ENCODE peak calls at places on chromosomes 11 and 22, in four cellular contexts. U, O, I and V are unnamed samples.

GRCh38 chr11:69427337-69427736 is 54.1 kb upstream of the LINC01488 start:
- DNase-seq in U (no peak), O (no peak), I (no peak), V (no peak)

GRCh38 chr11:1762537-1763302 is 1.0 kb downstream of the CTSD start:
- DNase-seq in U (peak; percentile 39), O (no peak), I (no peak), V (no peak)

GRCh38 chr11:2737876-2738275 is 38.1 kb upstream of the KCNQ1OT1 start:
- DNase-seq in U (no peak), O (no peak), I (no peak), V (no peak)

GRCh38 chr22:21020802-21021429 is 6.0 kb downstream of the P2RX6 start:
- DNase-seq in U (peak; percentile 60), O (no peak), I (peak; percentile 58), V (peak; percentile 82)

GRCh38 chr22:20267441-20268288 is 453 bp downstream of the RTN4R start:
- DNase-seq in U (no peak), O (no peak), I (no peak), V (no peak)

GRCh38 chr11:9752091-9752490 is 88.2 kb downstream of the SWAP70 start:
- DNase-seq in U (no peak), O (no peak), I (no peak), V (no peak)

GRCh38 chr11:132238331-132238730 is 867.9 kb downstream of the NTM start:
- DNase-seq in U (no peak), O (no peak), I (no peak), V (no peak)

GRCh38 chr11:70536051-70536877 is 137.9 kb downstream of the CTTN start:
- DNase-seq in U (no peak), O (no peak), I (no peak), V (no peak)

GRCh38 chr22:17359501-17359900 is 9.8 kb upstream of the CECR2 start:
- DNase-seq in U (no peak), O (no peak), I (no peak), V (no peak)

GRCh38 chr22:22945195-22945594 is 57.6 kb downstream of the IGLL5 start:
- DNase-seq in U (no peak), O (peak; percentile 10), I (no peak), V (no peak)

GRCh38 chr11:61666684-61667297 is 13.4 kb upstream of the DAGLA start:
- DNase-seq in U (no peak), O (no peak), I (no peak), V (no peak)

GRCh38 chr11:60993611-60994010 is 22.1 kb downstream of the CD6 start:
- DNase-seq in U (no peak), O (no peak), I (no peak), V (no peak)

GRCh38 chr11:44680982-44681597 is 45.7 kb upstream of the TSPAN18 start:
- DNase-seq in U (no peak), O (no peak), I (no peak), V (no peak)

GRCh38 chr11:73553266-73553665 is 44.6 kb downstream of the FAM168A start:
- DNase-seq in U (no peak), O (no peak), I (no peak), V (peak; percentile 41)

GRCh38 chr11:20933086-20933485 is 263.7 kb downstream of the NELL1 start:
- DNase-seq in U (no peak), O (no peak), I (no peak), V (no peak)

GRCh38 chr11:134656861-134657540 is 245.0 kb upstream of the B3GAT1 start:
- DNase-seq in U (no peak), O (peak; percentile 34), I (peak; percentile 0), V (no peak)

GRCh38 chr22:37077802-37078448 is 26.4 kb downstream of the KCTD17 start:
- DNase-seq in U (peak; percentile 91), O (peak; percentile 87), I (peak; percentile 76), V (peak; percentile 56)

GRCh38 chr11:3808846-3809623 is 675 bp downstream of the PGAP2 start:
- DNase-seq in U (peak; percentile 86), O (no peak), I (peak; percentile 61), V (no peak)

GRCh38 chr11:7514099-7514725 is 413 bp downstream of the PPFIBP2 start:
- DNase-seq in U (peak; percentile 24), O (no peak), I (no peak), V (no peak)

GRCh38 chr11:112366777-112367176 is 106.1 kb upstream of the PLET1 start:
- DNase-seq in U (no peak), O (no peak), I (no peak), V (no peak)

GRCh38 chr11:94786264-94787126 is 18.3 kb downstream of the AMOTL1 start:
- DNase-seq in U (peak; percentile 26), O (no peak), I (no peak), V (no peak)

GRCh38 chr11:118194835-118195627 is 18.6 kb upstream of the SCN2B start:
- DNase-seq in U (no peak), O (no peak), I (no peak), V (no peak)

GRCh38 chr11:457071-457760 is 7.1 kb downstream of the PTDSS2 start:
- DNase-seq in U (no peak), O (no peak), I (no peak), V (no peak)

DNA sequence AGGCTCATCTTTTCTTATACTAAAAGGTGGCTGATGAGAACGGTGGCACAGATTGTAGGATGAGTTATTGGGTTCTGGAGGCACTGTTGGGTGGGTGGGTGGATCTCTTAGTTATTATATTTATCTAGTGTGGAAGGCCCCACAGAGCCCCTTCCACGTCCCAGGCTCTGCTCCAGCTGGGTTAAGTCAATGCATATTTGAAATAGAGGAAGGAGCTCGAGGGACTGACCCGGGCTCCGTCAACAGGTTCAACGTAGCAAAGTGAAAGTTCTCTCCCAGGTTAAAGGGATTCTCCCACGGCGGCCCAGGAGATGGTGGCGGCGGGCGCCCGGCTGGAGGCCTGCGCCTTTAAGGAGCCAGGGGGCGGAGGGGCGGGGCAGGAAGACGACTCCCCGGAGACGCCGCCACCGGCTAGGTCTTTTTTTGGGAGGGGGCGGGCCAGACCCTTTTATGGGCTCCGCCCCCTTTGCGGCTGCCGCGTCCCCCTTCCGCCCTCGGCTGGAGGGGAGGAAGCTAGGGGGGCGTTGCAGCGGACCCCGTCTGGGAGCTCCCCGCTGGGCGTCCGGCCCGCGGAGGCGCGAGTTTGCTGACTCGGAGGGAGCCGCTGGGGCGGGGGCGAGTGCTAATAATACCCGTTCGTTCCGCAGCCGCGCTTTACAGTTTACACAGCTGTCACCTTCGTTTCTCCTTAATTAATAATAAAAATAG is 1.5 kb upstream of the INPPL1 start:
- DNase-seq in U (peak; percentile 93), O (peak; percentile 94), I (peak; percentile 96), V (no peak)
- TF ChIP-seq CTCF in U (no peak), O (no peak), I (no peak), V (no peak)

GRCh38 chr11:58046231-58046630 is 15.5 kb downstream of the OR6Q1 start:
- DNase-seq in U (no peak), O (no peak), I (no peak), V (no peak)

GRCh38 chr11:58047818-58048217 is 17.1 kb downstream of the OR6Q1 start:
- DNase-seq in U (no peak), O (no peak), I (no peak), V (no peak)

GRCh38 chr11:58039589-58039988 is 8.8 kb downstream of the OR6Q1 start:
- DNase-seq in U (no peak), O (no peak), I (no peak), V (no peak)

DNA sequence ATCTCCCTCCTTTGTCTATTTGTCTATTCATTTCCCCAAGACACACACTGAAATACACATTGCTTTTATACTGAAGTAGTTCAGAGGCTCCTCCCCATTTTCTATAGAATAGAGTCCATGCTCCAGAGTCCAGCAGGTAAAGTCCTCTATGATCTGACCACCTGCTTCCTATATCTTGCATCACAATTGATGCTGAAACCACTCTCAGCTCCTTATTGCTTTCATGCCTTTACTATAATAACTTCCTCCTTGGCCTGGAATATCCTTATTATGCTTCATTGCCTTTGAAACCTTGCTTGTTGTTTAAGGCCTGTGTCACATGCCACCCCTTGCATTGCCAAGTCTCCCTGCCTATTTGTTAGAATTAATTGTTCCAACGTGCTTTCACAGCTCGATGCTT is 12.6 kb downstream of the OR6Q1 start:
- DNase-seq in U (no peak), O (no peak), I (no peak), V (no peak)
- TF ChIP-seq CTCF in U (no peak), O (no peak), I (no peak), V (no peak)

GRCh38 chr11:110317516-110317932 is 21.1 kb upstream of the RDX start:
- DNase-seq in U (no peak), O (no peak), I (no peak), V (no peak)

GRCh38 chr11:110311783-110312578 is 15.6 kb upstream of the RDX start:
- DNase-seq in U (no peak), O (no peak), I (no peak), V (no peak)

GRCh38 chr11:110318638-110319404 is 22.4 kb upstream of the RDX start:
- DNase-seq in U (no peak), O (no peak), I (no peak), V (no peak)

GRCh38 chr11:110312670-110313069 is 16.3 kb upstream of the RDX start:
- DNase-seq in U (no peak), O (no peak), I (no peak), V (no peak)

GRCh38 chr11:110314366-110315095 is 18.1 kb upstream of the RDX start:
- DNase-seq in U (no peak), O (no peak), I (no peak), V (no peak)
- TF ChIP-seq CTCF in U (no peak), O (no peak), I (no peak), V (no peak)

DNA sequence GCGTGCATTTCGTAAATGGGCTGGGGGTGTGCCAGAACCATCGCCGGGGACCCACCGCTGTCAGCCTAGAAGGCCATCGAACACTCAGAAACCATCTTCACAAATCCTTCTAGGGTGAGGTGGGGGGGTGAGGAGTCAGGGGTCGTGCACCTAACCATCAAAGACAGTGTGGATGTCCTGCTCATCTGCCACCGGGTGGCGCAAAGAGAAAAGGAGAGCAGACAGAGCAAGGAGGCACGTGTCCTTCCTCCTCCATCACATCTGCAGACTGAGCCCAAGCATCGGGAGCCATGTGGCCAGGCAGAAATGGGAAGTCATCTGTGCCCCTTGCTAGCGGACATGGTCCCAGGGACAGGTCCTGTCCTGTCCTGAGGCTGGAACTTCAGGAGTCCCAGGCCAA is 61.9 kb upstream of the NUP50 start:
- DNase-seq in U (peak; percentile 72), O (no peak), I (peak; percentile 78), V (no peak)
- TF ChIP-seq CTCF in U (no peak), O (peak; percentile 24), I (peak; percentile 86), V (peak; percentile 54)

GRCh38 chr11:72413914-72414628 is 20.3 kb downstream of the CLPB start:
- DNase-seq in U (peak; percentile 75), O (peak; percentile 77), I (peak; percentile 86), V (peak; percentile 63)
- TF ChIP-seq CTCF in U (peak; percentile 79), O (peak; percentile 73), I (peak; percentile 88), V (peak; percentile 87)